ENCODE peak calls at places on chromosomes 1 and 21, in four cellular contexts. One of them, this sample, is unnamed.

GRCh38 chr1:1100296-1100695 is 15.6 kb downstream of the C1orf159 start:
- DNase-seq in posterior cingulate gyrus: peak; percentile 43
- DNase-seq in AG20443: no peak
- DNase-seq in NCI-H345: no peak
- DNase-seq in this sample: no peak

GRCh38 chr1:36223996-36224536 is at the start of gene THRAP3:
- DNase-seq in posterior cingulate gyrus: peak; percentile 100
- DNase-seq in AG20443: peak; percentile 99
- DNase-seq in NCI-H345: peak; percentile 100
- DNase-seq in this sample: peak; percentile 100

GRCh38 chr1:156194300-156194652 is 372 bp downstream of the SLC25A44 start:
- DNase-seq in posterior cingulate gyrus: peak; percentile 88
- DNase-seq in AG20443: no peak
- DNase-seq in NCI-H345: peak; percentile 72
- DNase-seq in this sample: peak; percentile 37

GRCh38 chr1:47443530-47444316 is 5.9 kb downstream of the FOXD2 start:
- DNase-seq in posterior cingulate gyrus: peak; percentile 16
- DNase-seq in AG20443: no peak
- DNase-seq in NCI-H345: no peak
- DNase-seq in this sample: no peak

GRCh38 chr1:29521846-29522580 is 285.7 kb downstream of the PTPRU start:
- DNase-seq in posterior cingulate gyrus: no peak
- DNase-seq in AG20443: no peak
- DNase-seq in NCI-H345: no peak
- DNase-seq in this sample: no peak

GRCh38 chr1:7584643-7585042 is 186.5 kb upstream of the VAMP3 start:
- DNase-seq in posterior cingulate gyrus: peak; percentile 59
- DNase-seq in AG20443: no peak
- DNase-seq in NCI-H345: no peak
- DNase-seq in this sample: peak; percentile 25

GRCh38 chr1:194723067-194723466 is 1536.7 kb upstream of the B3GALT2 start:
- DNase-seq in posterior cingulate gyrus: no peak
- DNase-seq in AG20443: no peak
- DNase-seq in NCI-H345: no peak
- DNase-seq in this sample: no peak

GRCh38 chr21:42853621-42854020 is 25.7 kb downstream of the WDR4 start:
- DNase-seq in posterior cingulate gyrus: peak; percentile 75
- DNase-seq in AG20443: no peak
- DNase-seq in NCI-H345: no peak
- DNase-seq in this sample: no peak

GRCh38 chr21:34596561-34597271 is 18.2 kb downstream of the RCAN1 start:
- DNase-seq in posterior cingulate gyrus: no peak
- DNase-seq in AG20443: no peak
- DNase-seq in NCI-H345: peak; percentile 71
- DNase-seq in this sample: no peak

GRCh38 chr1:116808476-116809180 is 54.4 kb downstream of the CD2 start:
- DNase-seq in posterior cingulate gyrus: no peak
- DNase-seq in AG20443: no peak
- DNase-seq in NCI-H345: no peak
- DNase-seq in this sample: no peak

GRCh38 chr1:226779536-226779935 is 40.5 kb upstream of the ITPKB start:
- DNase-seq in posterior cingulate gyrus: no peak
- DNase-seq in AG20443: no peak
- DNase-seq in NCI-H345: no peak
- DNase-seq in this sample: no peak

GRCh38 chr1:157135646-157136045 is 2.5 kb downstream of the ETV3 start:
- DNase-seq in posterior cingulate gyrus: no peak
- DNase-seq in AG20443: no peak
- DNase-seq in NCI-H345: no peak
- DNase-seq in this sample: no peak

GRCh38 chr1:173193639-173194038 is 13.5 kb downstream of the TNFSF4 start:
- DNase-seq in posterior cingulate gyrus: no peak
- DNase-seq in AG20443: peak; percentile 59
- DNase-seq in NCI-H345: no peak
- DNase-seq in this sample: no peak

GRCh38 chr1:178324003-178324402 is 172.8 kb downstream of the CLEC20A start:
- DNase-seq in posterior cingulate gyrus: no peak
- DNase-seq in AG20443: no peak
- DNase-seq in NCI-H345: no peak
- DNase-seq in this sample: no peak

GRCh38 chr21:15483138-15483780 is 246.5 kb upstream of the USP25 start:
- DNase-seq in posterior cingulate gyrus: peak; percentile 98
- DNase-seq in AG20443: peak; percentile 87
- DNase-seq in NCI-H345: peak; percentile 73
- DNase-seq in this sample: peak; percentile 91

GRCh38 chr21:18803624-18804023 is 400.0 kb upstream of the TMPRSS15 start:
- DNase-seq in posterior cingulate gyrus: no peak
- DNase-seq in AG20443: no peak
- DNase-seq in NCI-H345: no peak
- DNase-seq in this sample: no peak

GRCh38 chr1:157773723-157774350 is 3.1 kb downstream of the FCRL2 start:
- DNase-seq in posterior cingulate gyrus: no peak
- DNase-seq in AG20443: no peak
- DNase-seq in NCI-H345: no peak
- DNase-seq in this sample: peak; percentile 59

GRCh38 chr1:111175349-111175748 is 25.1 kb downstream of the DENND2D start:
- DNase-seq in posterior cingulate gyrus: no peak
- DNase-seq in AG20443: no peak
- DNase-seq in NCI-H345: no peak
- DNase-seq in this sample: no peak

GRCh38 chr1:162327791-162328165 is 48.9 kb downstream of the SPATA46 start:
- DNase-seq in posterior cingulate gyrus: no peak
- DNase-seq in AG20443: no peak
- DNase-seq in NCI-H345: no peak
- DNase-seq in this sample: no peak

GRCh38 chr1:23424171-23424959 is at the start of gene TCEA3:
- DNase-seq in posterior cingulate gyrus: peak; percentile 89
- DNase-seq in AG20443: peak; percentile 64
- DNase-seq in NCI-H345: no peak
- DNase-seq in this sample: no peak

GRCh38 chr1:224544711-224545110 is 71.4 kb upstream of the CNIH3 start:
- DNase-seq in posterior cingulate gyrus: no peak
- DNase-seq in AG20443: no peak
- DNase-seq in NCI-H345: no peak
- DNase-seq in this sample: no peak

GRCh38 chr1:151905070-151905442 is 4.3 kb downstream of the THEM4 start:
- DNase-seq in posterior cingulate gyrus: no peak
- DNase-seq in AG20443: no peak
- DNase-seq in NCI-H345: no peak
- DNase-seq in this sample: no peak

GRCh38 chr1:93960641-93961147 is 51.5 kb upstream of the GCLM start:
- DNase-seq in posterior cingulate gyrus: no peak
- DNase-seq in AG20443: no peak
- DNase-seq in NCI-H345: peak; percentile 2
- DNase-seq in this sample: no peak

GRCh38 chr1:3011127-3011526 is 10.1 kb upstream of the ACTRT2 start:
- DNase-seq in posterior cingulate gyrus: peak; percentile 32
- DNase-seq in AG20443: no peak
- DNase-seq in NCI-H345: no peak
- DNase-seq in this sample: no peak

GRCh38 chr1:230807029-230807428 is 59.8 kb downstream of the CAPN9 start:
- DNase-seq in posterior cingulate gyrus: peak; percentile 99
- DNase-seq in AG20443: no peak
- DNase-seq in NCI-H345: no peak
- DNase-seq in this sample: no peak

GRCh38 chr1:7379445-7379971 is 391.6 kb upstream of the VAMP3 start:
- DNase-seq in posterior cingulate gyrus: peak; percentile 40
- DNase-seq in AG20443: peak; percentile 81
- DNase-seq in NCI-H345: peak; percentile 82
- DNase-seq in this sample: no peak